ENCODE peak calls at places on chromosomes 12 and 14, in eight cellular contexts. One of them, this sample, is unnamed.

GRCh38 chr12:62256408-62257079 is 3.7 kb upstream of the USP15 start:
- DNase-seq in heart left ventricle: no peak
- DNase-seq in H7: no peak
- DNase-seq in GM13976: no peak
- DNase-seq in activated CD4-positive, CD25-positive, alpha-beta regulatory T cell treated with anti-CD3 and anti-CD28 coated beads, Interleukin-2, amount 50 U/mL, for 72 hours: no peak
- DNase-seq in activated T-cell treated with anti-CD3 and anti-CD28 coated beads for 48 hours: peak; percentile 30
- DNase-seq in heart right ventricle: no peak
- DNase-seq in mammary epithelial cell: peak; percentile 45
- DNase-seq in this sample: no peak

GRCh38 chr12:109760031-109760929 is 46.7 kb downstream of the FAM222A start:
- DNase-seq in heart left ventricle: peak; percentile 68
- DNase-seq in H7: peak; percentile 17
- DNase-seq in GM13976: no peak
- DNase-seq in activated CD4-positive, CD25-positive, alpha-beta regulatory T cell treated with anti-CD3 and anti-CD28 coated beads, Interleukin-2, amount 50 U/mL, for 72 hours: peak; percentile 22
- DNase-seq in activated T-cell treated with anti-CD3 and anti-CD28 coated beads for 48 hours: no peak
- DNase-seq in heart right ventricle: peak; percentile 64
- DNase-seq in mammary epithelial cell: no peak
- DNase-seq in this sample: no peak

GRCh38 chr14:32657081-32657480 is 281.6 kb upstream of the NPAS3 start:
- DNase-seq in heart left ventricle: peak; percentile 20
- DNase-seq in H7: no peak
- DNase-seq in GM13976: no peak
- DNase-seq in activated CD4-positive, CD25-positive, alpha-beta regulatory T cell treated with anti-CD3 and anti-CD28 coated beads, Interleukin-2, amount 50 U/mL, for 72 hours: no peak
- DNase-seq in activated T-cell treated with anti-CD3 and anti-CD28 coated beads for 48 hours: no peak
- DNase-seq in heart right ventricle: no peak
- DNase-seq in mammary epithelial cell: peak; percentile 62
- DNase-seq in this sample: no peak

GRCh38 chr12:116808113-116808786 is 70.1 kb downstream of the RNFT2 start:
- DNase-seq in heart left ventricle: no peak
- DNase-seq in H7: no peak
- DNase-seq in GM13976: no peak
- DNase-seq in activated CD4-positive, CD25-positive, alpha-beta regulatory T cell treated with anti-CD3 and anti-CD28 coated beads, Interleukin-2, amount 50 U/mL, for 72 hours: no peak
- DNase-seq in activated T-cell treated with anti-CD3 and anti-CD28 coated beads for 48 hours: no peak
- DNase-seq in heart right ventricle: no peak
- DNase-seq in mammary epithelial cell: no peak
- DNase-seq in this sample: no peak

GRCh38 chr12:52522346-52523011 is 2.3 kb upstream of the KRT5 start:
- DNase-seq in heart left ventricle: no peak
- DNase-seq in H7: peak; percentile 9
- DNase-seq in GM13976: no peak
- DNase-seq in activated CD4-positive, CD25-positive, alpha-beta regulatory T cell treated with anti-CD3 and anti-CD28 coated beads, Interleukin-2, amount 50 U/mL, for 72 hours: no peak
- DNase-seq in activated T-cell treated with anti-CD3 and anti-CD28 coated beads for 48 hours: no peak
- DNase-seq in heart right ventricle: no peak
- DNase-seq in mammary epithelial cell: peak; percentile 97
- DNase-seq in this sample: no peak

GRCh38 chr12:968561-968960 is 19.1 kb upstream of the RAD52 start:
- DNase-seq in heart left ventricle: no peak
- DNase-seq in H7: no peak
- DNase-seq in GM13976: no peak
- DNase-seq in activated CD4-positive, CD25-positive, alpha-beta regulatory T cell treated with anti-CD3 and anti-CD28 coated beads, Interleukin-2, amount 50 U/mL, for 72 hours: no peak
- DNase-seq in activated T-cell treated with anti-CD3 and anti-CD28 coated beads for 48 hours: no peak
- DNase-seq in heart right ventricle: no peak
- DNase-seq in mammary epithelial cell: no peak
- DNase-seq in this sample: no peak

GRCh38 chr12:131471946-131472732 is 238.8 kb upstream of the SFSWAP start:
- DNase-seq in heart left ventricle: no peak
- DNase-seq in H7: no peak
- DNase-seq in GM13976: no peak
- DNase-seq in activated CD4-positive, CD25-positive, alpha-beta regulatory T cell treated with anti-CD3 and anti-CD28 coated beads, Interleukin-2, amount 50 U/mL, for 72 hours: no peak
- DNase-seq in activated T-cell treated with anti-CD3 and anti-CD28 coated beads for 48 hours: no peak
- DNase-seq in heart right ventricle: no peak
- DNase-seq in mammary epithelial cell: no peak
- DNase-seq in this sample: no peak

GRCh38 chr12:95951515-95951914 is 8.4 kb downstream of the AMDHD1 start:
- DNase-seq in heart left ventricle: no peak
- DNase-seq in H7: no peak
- DNase-seq in GM13976: no peak
- DNase-seq in activated CD4-positive, CD25-positive, alpha-beta regulatory T cell treated with anti-CD3 and anti-CD28 coated beads, Interleukin-2, amount 50 U/mL, for 72 hours: no peak
- DNase-seq in activated T-cell treated with anti-CD3 and anti-CD28 coated beads for 48 hours: no peak
- DNase-seq in heart right ventricle: no peak
- DNase-seq in mammary epithelial cell: no peak
- DNase-seq in this sample: no peak

GRCh38 chr14:69049675-69050074 is 70.6 kb upstream of the ACTN1 start:
- DNase-seq in heart left ventricle: peak; percentile 47
- DNase-seq in H7: no peak
- DNase-seq in GM13976: no peak
- DNase-seq in activated CD4-positive, CD25-positive, alpha-beta regulatory T cell treated with anti-CD3 and anti-CD28 coated beads, Interleukin-2, amount 50 U/mL, for 72 hours: no peak
- DNase-seq in activated T-cell treated with anti-CD3 and anti-CD28 coated beads for 48 hours: no peak
- DNase-seq in heart right ventricle: no peak
- DNase-seq in mammary epithelial cell: no peak
- DNase-seq in this sample: no peak

GRCh38 chr12:66074561-66074960 is 56.0 kb downstream of the LLPH start:
- DNase-seq in heart left ventricle: no peak
- DNase-seq in H7: no peak
- DNase-seq in GM13976: no peak
- DNase-seq in activated CD4-positive, CD25-positive, alpha-beta regulatory T cell treated with anti-CD3 and anti-CD28 coated beads, Interleukin-2, amount 50 U/mL, for 72 hours: no peak
- DNase-seq in activated T-cell treated with anti-CD3 and anti-CD28 coated beads for 48 hours: no peak
- DNase-seq in heart right ventricle: no peak
- DNase-seq in mammary epithelial cell: no peak
- DNase-seq in this sample: no peak

GRCh38 chr12:124737772-124738635 is 125.7 kb downstream of the SCARB1 start:
- DNase-seq in heart left ventricle: no peak
- DNase-seq in H7: no peak
- DNase-seq in GM13976: no peak
- DNase-seq in activated CD4-positive, CD25-positive, alpha-beta regulatory T cell treated with anti-CD3 and anti-CD28 coated beads, Interleukin-2, amount 50 U/mL, for 72 hours: no peak
- DNase-seq in activated T-cell treated with anti-CD3 and anti-CD28 coated beads for 48 hours: no peak
- DNase-seq in heart right ventricle: no peak
- DNase-seq in mammary epithelial cell: no peak
- DNase-seq in this sample: no peak

GRCh38 chr14:103746706-103747105 is 31.1 kb downstream of the ZFYVE21 start:
- DNase-seq in heart left ventricle: no peak
- DNase-seq in H7: no peak
- DNase-seq in GM13976: no peak
- DNase-seq in activated CD4-positive, CD25-positive, alpha-beta regulatory T cell treated with anti-CD3 and anti-CD28 coated beads, Interleukin-2, amount 50 U/mL, for 72 hours: no peak
- DNase-seq in activated T-cell treated with anti-CD3 and anti-CD28 coated beads for 48 hours: no peak
- DNase-seq in heart right ventricle: no peak
- DNase-seq in mammary epithelial cell: no peak
- DNase-seq in this sample: no peak

This sample was measured in HEK293T.